ENCODE peak calls at places on chromosomes 6 and 20, in six cellular contexts. W is upper lobe of left lung; U is CD4-positive, alpha-beta T cell; P is cardiac muscle cell; O is NCI-H774; D is HFF-Myc. I is an unnamed sample.

GRCh38 chr6:35922139-35922554 is 1.2 kb upstream of the SRPK1 start:
- DNase-seq in W (no peak), U (no peak), P (no peak), O (no peak), D (no peak), I (no peak)

GRCh38 chr6:16337280-16337975 is 99.0 kb downstream of the GMPR start:
- DNase-seq in W (peak), U (no peak), P (no peak), O (no peak), D (peak), I (peak)

GRCh38 chr6:13406051-13406477 is 77.7 kb upstream of the TBC1D7 start:
- DNase-seq in W (peak), U (no peak), P (no peak), O (no peak), D (no peak), I (peak)

GRCh38 chr20:38113401-38114325 is 51.4 kb downstream of the TGM2 start:
- DNase-seq in W (peak), U (no peak), P (peak), O (no peak), D (no peak), I (no peak)

GRCh38 chr20:53900380-53900999 is 169.9 kb downstream of the BCAS1 start:
- DNase-seq in W (no peak), U (no peak), P (no peak), O (no peak), D (no peak), I (no peak)

GRCh38 chr20:56348306-56348695 is 10.5 kb upstream of the FAM210B start:
- DNase-seq in W (no peak), U (no peak), P (no peak), O (no peak), D (no peak), I (no peak)

GRCh38 chr6:72414648-72415047 is 207.2 kb upstream of the KCNQ5 start:
- DNase-seq in W (no peak), U (no peak), P (no peak), O (no peak), D (no peak), I (no peak)

GRCh38 chr6:65638047-65638831 is 68.8 kb downstream of the EYS start:
- DNase-seq in W (no peak), U (no peak), P (peak), O (no peak), D (no peak), I (no peak)

GRCh38 chr6:56489559-56489958 is 153.1 kb downstream of the DST start:
- DNase-seq in W (no peak), U (no peak), P (no peak), O (no peak), D (no peak), I (no peak)

GRCh38 chr6:54196905-54197304 is 85.7 kb downstream of the MLIP start:
- DNase-seq in W (no peak), U (no peak), P (no peak), O (no peak), D (no peak), I (no peak)

GRCh38 chr6:147345902-147346301 is 141.7 kb downstream of the STXBP5 start:
- DNase-seq in W (no peak), U (no peak), P (no peak), O (no peak), D (no peak), I (no peak)

GRCh38 chr6:109008537-109008950 is 86.1 kb downstream of the SESN1 start:
- DNase-seq in W (no peak), U (no peak), P (no peak), O (peak), D (no peak), I (no peak)

GRCh38 chr6:137933696-137934095 is 66.6 kb downstream of the TNFAIP3 start:
- DNase-seq in W (no peak), U (no peak), P (no peak), O (no peak), D (peak), I (no peak)

GRCh38 chr6:1787894-1788293 is 178.2 kb downstream of the FOXC1 start:
- DNase-seq in W (no peak), U (no peak), P (no peak), O (no peak), D (no peak), I (no peak)

GRCh38 chr6:131292145-131292938 is 157.1 kb downstream of the AKAP7 start:
- DNase-seq in W (no peak), U (no peak), P (peak), O (no peak), D (no peak), I (no peak)

GRCh38 chr20:46607191-46607848 is 43.9 kb downstream of the SLC13A3 start:
- DNase-seq in W (no peak), U (no peak), P (no peak), O (no peak), D (no peak), I (no peak)

GRCh38 chr20:19824861-19825260 is 66.8 kb downstream of the RIN2 start:
- DNase-seq in W (no peak), U (no peak), P (no peak), O (no peak), D (no peak), I (no peak)

GRCh38 chr20:53070714-53071392 is 98.7 kb downstream of the TSHZ2 start:
- DNase-seq in W (no peak), U (no peak), P (no peak), O (no peak), D (no peak), I (no peak)

GRCh38 chr20:21705466-21706344 is at the start of gene PAX1:
- DNase-seq in W (no peak), U (no peak), P (peak), O (no peak), D (no peak), I (no peak)

GRCh38 chr6:35485402-35485877 is 11.4 kb downstream of the TEAD3 start:
- DNase-seq in W (peak), U (no peak), P (peak), O (no peak), D (no peak), I (no peak)

GRCh38 chr20:32278199-32278643 is 770 bp downstream of the KIF3B start:
- DNase-seq in W (no peak), U (no peak), P (no peak), O (no peak), D (no peak), I (no peak)

GRCh38 chr6:148323344-148323743 is 19.3 kb upstream of the SASH1 start:
- DNase-seq in W (no peak), U (no peak), P (no peak), O (no peak), D (no peak), I (no peak)

GRCh38 chr20:5073154-5074049 is 46.4 kb downstream of the PCNA start:
- DNase-seq in W (peak), U (no peak), P (no peak), O (peak), D (no peak), I (peak)

GRCh38 chr6:5031150-5031549 is 27.3 kb upstream of the RPP40 start:
- DNase-seq in W (no peak), U (no peak), P (no peak), O (no peak), D (no peak), I (no peak)

GRCh38 chr20:40689100-40689942 is at the start of gene MAFB:
- DNase-seq in W (peak), U (no peak), P (peak), O (peak), D (no peak), I (peak)

GRCh38 chr20:1242530-1242929 is 16.7 kb downstream of the RAD21L1 start:
- DNase-seq in W (no peak), U (no peak), P (no peak), O (no peak), D (peak), I (no peak)

GRCh38 chr6:143745160-143746133 is 67.7 kb downstream of the PHACTR2 start:
- DNase-seq in W (peak), U (no peak), P (peak), O (peak), D (no peak), I (no peak)

GRCh38 chr20:3739926-3740599 is 7.6 kb downstream of the HSPA12B start:
- DNase-seq in W (no peak), U (no peak), P (no peak), O (no peak), D (no peak), I (no peak)

I was measured in occipital lobe.